ENCODE peak calls at places on chromosomes 1 and 21, in ten cellular contexts. V is MM.1S; A is BE2C; D is body of pancreas; C is breast epithelium; P is heart left ventricle; B is SK-N-SH; N is suprapubic skin; I is pancreas; U is CD4-positive, alpha-beta T cell. M is an unnamed sample. For H3K9me3, the result is how much of the 10 kb centered on the place peaks cover.

GRCh38 chr1:170661646-170662411 is 2.1 kb upstream of the PRRX1 start:
- DNase-seq in P (peak), D (no peak), B (peak), N (peak), V (no peak), A (no peak), I (no peak), C (no peak), U (no peak), M (no peak)

GRCh38 chr1:192610114-192610958 is 25.6 kb upstream of the RGS13 start:
- DNase-seq in V (peak), U (no peak), A (no peak), P (no peak), N (no peak), D (no peak), C (no peak), B (peak), I (no peak), M (no peak)

GRCh38 chr1:2204384-2205190 is 10.0 kb upstream of the FAAP20 start:
- DNase-seq in I (peak), N (peak), U (no peak), V (no peak), P (peak), A (peak), C (peak), B (peak), D (peak), M (peak)

GRCh38 chr1:62530516-62531154 is 66.7 kb upstream of the ANGPTL3 start:
- DNase-seq in D (peak), C (peak), U (no peak), V (no peak), N (no peak), I (peak), B (peak), A (peak), P (peak), M (no peak)

GRCh38 chr1:224262373-224263054 is 67.5 kb downstream of the NVL start:
- DNase-seq in A (no peak), P (no peak), V (peak), U (no peak), D (no peak), C (no peak), I (no peak), B (no peak), N (no peak), M (peak)

GRCh38 chr21:34598931-34599400 is 15.9 kb downstream of the RCAN1 start:
- DNase-seq in I (no peak), A (no peak), B (peak), C (no peak), U (no peak), P (no peak), V (no peak), D (no peak), N (no peak), M (no peak)

GRCh38 chr1:82377201-82377884 is 576.6 kb downstream of the ADGRL2 start:
- DNase-seq in A (no peak), U (no peak), C (no peak), I (no peak), B (no peak), V (no peak), P (no peak), D (no peak), N (no peak), M (no peak)

GRCh38 chr1:15626269-15626668 is 9.0 kb downstream of the DDI2 start:
- DNase-seq in B (no peak), A (no peak), V (no peak), I (no peak), N (no peak), D (no peak), P (no peak), C (no peak), U (no peak), M (no peak)

GRCh38 chr1:109625601-109626560 is 6.2 kb downstream of the AMPD2 start:
- DNase-seq in V (no peak), A (peak), I (no peak), C (no peak), B (peak), D (no peak), U (no peak), P (no peak), N (no peak), M (peak)

GRCh38 chr1:6614953-6615785 is 1.6 kb downstream of the PHF13 start:
- DNase-seq in I (no peak), A (no peak), U (no peak), P (no peak), D (no peak), C (no peak), B (peak), V (no peak), N (no peak), M (no peak)

GRCh38 chr21:32388306-32388705 is 4.5 kb downstream of the URB1 start:
- DNase-seq in P (no peak), U (no peak), D (no peak), I (no peak), N (no peak), A (peak), V (no peak), C (no peak), B (peak), M (no peak)

GRCh38 chr1:197184190-197184589 is 37.7 kb upstream of the ASPM start:
- DNase-seq in B (no peak), N (no peak), P (no peak), C (no peak), U (no peak), A (no peak), I (no peak), V (no peak), D (no peak), M (no peak)

GRCh38 chr1:4531842-4532241 is 122.6 kb upstream of the AJAP1 start:
- DNase-seq in U (no peak), V (no peak), C (no peak), A (no peak), B (no peak), I (no peak), D (no peak), N (no peak), P (no peak), M (no peak)

GRCh38 chr1:13707211-13707610 is 7.2 kb downstream of the PRDM2 start:
- DNase-seq in P (no peak), B (no peak), I (no peak), D (no peak), C (no peak), V (no peak), N (no peak), A (no peak), U (no peak), M (no peak)

GRCh38 chr1:26417111-26417510 is 6.5 kb downstream of the LIN28A start:
- DNase-seq in D (peak), N (peak), P (peak), I (peak), V (peak), U (peak), C (peak), A (peak), B (peak), M (no peak)

GRCh38 chr1:204927673-204928641 is 57.3 kb downstream of the NFASC start:
- DNase-seq in U (no peak), I (no peak), C (no peak), N (no peak), P (no peak), B (no peak), A (no peak), V (no peak), D (no peak), M (no peak)

GRCh38 chr1:246515390-246516005 is 8.4 kb upstream of the SMYD3 start:
- DNase-seq in U (no peak), A (no peak), V (no peak), I (no peak), C (no peak), D (no peak), P (no peak), N (no peak), B (no peak), M (no peak)

GRCh38 chr1:246512635-246513034 is 5.6 kb upstream of the SMYD3 start:
- DNase-seq in A (no peak), B (no peak), P (no peak), U (no peak), I (no peak), D (no peak), C (no peak), N (no peak), V (no peak), M (no peak)

GRCh38 chr1:246513041-246513440 is 6.0 kb upstream of the SMYD3 start:
- DNase-seq in D (no peak), P (no peak), A (no peak), B (no peak), N (no peak), I (no peak), U (no peak), V (no peak), C (no peak), M (no peak)

GRCh38 chr1:246512230-246512629 is 5.2 kb upstream of the SMYD3 start:
- DNase-seq in B (no peak), N (no peak), P (no peak), A (no peak), U (no peak), V (no peak), I (no peak), C (no peak), D (no peak), M (no peak)

GRCh38 chr1:246513619-246514343 is 6.7 kb upstream of the SMYD3 start:
- DNase-seq in B (no peak), C (no peak), U (no peak), V (no peak), I (no peak), N (no peak), A (no peak), D (no peak), P (no peak), M (no peak)
- H3K9me3 ChIP-seq in B (under half), C (under half), U (under half), V (under half), I (under half), N (under half), A (under half), D (under half), P (under half), M (under half)

GRCh38 chr1:205986291-205986690 is 16.9 kb downstream of the RAB7B start:
- DNase-seq in B (no peak), C (no peak), A (no peak), P (no peak), N (no peak), U (no peak), V (peak), D (no peak), I (no peak), M (no peak)
- TF ChIP-seq CTCF in B (no peak), C (no peak), A (no peak), P (no peak), N (no peak), U (no peak), V (peak), D (no peak), I (no peak), M (no peak)

GRCh38 chr1:83698644-83699043 is 300.3 kb downstream of the TTLL7 start:
- DNase-seq in C (no peak), A (no peak), D (no peak), V (no peak), N (no peak), I (no peak), U (no peak), P (no peak), B (peak), M (no peak)
- H3K9me3 ChIP-seq in C (under half), A (under half), D (under half), V (under half), N (under half), I (under half), U (under half), P (under half), B (under half), M (under half)

DNA sequence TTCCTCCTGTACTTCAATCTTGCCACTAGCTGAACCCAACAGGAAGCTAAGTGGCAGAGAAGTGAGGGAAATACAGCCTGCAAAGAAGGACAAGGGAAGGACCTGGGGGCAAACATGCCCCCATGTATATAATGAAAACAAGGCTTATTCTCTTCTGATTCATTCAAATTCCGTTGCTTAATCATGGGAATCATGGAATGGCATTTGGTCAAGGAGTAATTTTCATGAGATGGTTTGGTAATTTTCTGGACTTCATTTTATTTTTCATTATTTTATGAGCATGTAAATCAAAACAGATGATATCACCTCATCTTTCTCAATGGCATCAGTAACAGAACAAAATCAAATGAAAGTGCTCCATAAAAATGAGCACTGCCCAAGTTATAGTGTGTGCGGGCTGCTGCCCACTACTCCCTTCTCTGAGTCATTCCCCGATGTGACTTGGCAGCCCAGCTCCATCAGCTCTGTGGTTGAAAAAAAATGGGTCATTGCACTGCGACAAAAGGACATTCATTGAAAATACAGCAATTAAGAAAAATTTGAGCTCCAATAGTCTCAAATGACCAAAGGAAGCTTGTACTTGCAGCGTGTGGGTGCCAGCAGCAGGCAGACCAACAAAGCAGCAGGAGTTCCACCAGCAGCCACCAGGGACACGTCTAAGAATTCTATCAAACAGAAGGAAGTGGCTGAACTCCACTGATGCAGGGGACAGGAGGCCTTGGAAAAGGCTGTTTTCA is 84.3 kb upstream of the VAV3 start:
- DNase-seq in B (peak), P (peak), C (no peak), U (no peak), D (peak), N (peak), A (peak), V (no peak), I (no peak), M (no peak)
- TF ChIP-seq CTCF in B (peak), P (peak), C (no peak), U (peak), D (no peak), N (peak), A (peak), V (no peak), I (no peak), M (no peak)

GRCh38 chr1:240271081-240271480 is 179.4 kb downstream of the FMN2 start:
- DNase-seq in N (no peak), P (no peak), B (no peak), V (no peak), U (no peak), C (no peak), A (no peak), I (no peak), D (no peak), M (no peak)
- H3K9me3 ChIP-seq in N (under half), P (under half), B (under half), V (under half), U (under half), C (under half), A (under half), I (under half), D (under half), M (under half)

DNA sequence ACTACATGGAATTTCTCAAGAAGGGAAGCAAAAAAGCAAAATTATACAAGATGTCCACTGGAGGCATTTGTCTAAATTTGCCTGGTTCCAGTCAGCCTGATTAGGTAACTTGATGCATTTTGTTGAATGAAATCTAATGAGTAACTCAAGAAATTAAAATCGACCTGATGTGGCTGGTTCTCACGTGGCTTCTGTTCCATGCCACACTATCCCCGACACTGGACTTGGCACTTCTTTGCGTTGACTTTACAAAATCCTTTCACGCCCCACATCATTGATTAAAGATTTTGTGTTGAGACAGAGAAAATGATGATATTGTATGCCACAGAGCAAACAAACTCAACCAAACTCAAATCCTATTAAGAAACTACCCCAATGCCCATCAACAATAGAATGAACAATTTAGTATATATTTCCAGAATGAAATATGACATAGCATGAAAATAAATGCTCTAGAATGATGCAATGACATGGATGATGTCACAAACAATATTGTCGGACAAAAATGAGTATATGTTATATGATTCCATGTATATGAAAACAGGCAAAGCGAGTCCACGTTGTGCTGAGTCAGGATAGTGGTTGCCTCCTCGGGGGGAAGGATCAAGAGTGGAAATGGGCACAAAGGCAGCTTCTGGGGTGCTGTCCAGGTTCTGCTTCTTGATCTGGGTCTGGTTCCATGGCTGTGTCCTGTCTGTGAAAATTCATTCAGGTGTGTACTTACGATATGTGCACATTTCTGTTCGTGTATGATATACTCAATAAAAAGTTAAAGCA is 12.9 kb upstream of the HMGCS2 start:
- DNase-seq in I (no peak), D (no peak), A (no peak), V (no peak), U (no peak), P (no peak), B (no peak), N (no peak), C (no peak), M (peak)
- TF ChIP-seq CTCF in I (no peak), D (no peak), A (no peak), V (no peak), U (no peak), P (no peak), B (no peak), N (no peak), C (no peak), M (no peak)

DNA sequence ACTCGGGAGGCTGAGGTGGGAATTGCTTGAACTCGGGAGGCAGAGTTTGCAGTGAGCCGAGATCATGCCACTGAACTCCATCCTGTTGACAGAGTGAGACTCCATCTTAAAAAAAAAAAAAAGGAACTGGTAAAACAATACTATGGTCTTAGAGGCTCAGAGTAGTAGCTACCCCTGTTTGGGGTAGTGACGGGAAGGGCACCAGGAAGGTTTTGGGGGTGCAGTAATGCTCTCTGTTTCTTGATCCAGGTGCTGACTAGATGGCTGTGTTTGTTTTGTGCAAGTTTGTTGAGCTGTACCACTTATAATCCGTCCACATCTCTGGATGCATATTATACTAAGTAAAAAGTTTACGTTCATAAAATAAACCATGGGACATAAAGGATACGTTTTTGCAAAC is 765.8 kb upstream of the TPTE start:
- DNase-seq in D (no peak), I (no peak), V (no peak), U (no peak), A (no peak), P (no peak), C (no peak), B (no peak), N (no peak), M (peak)
- H3K9me3 ChIP-seq in D (under half), I (under half), V (under half), U (under half), A (under half), P (half or more), C (under half), B (under half), N (under half), M (under half)

GRCh38 chr1:228109073-228109961 is at the start of gene MRPL55:
- DNase-seq in V (peak), C (peak), B (peak), N (peak), D (peak), U (peak), A (peak), P (peak), I (peak), M (peak)
- TF ChIP-seq CTCF in V (peak), C (peak), B (peak), N (no peak), D (no peak), U (no peak), A (peak), P (peak), I (no peak), M (no peak)

GRCh38 chr1:68795956-68796355 is 299.1 kb upstream of the DEPDC1 start:
- DNase-seq in V (no peak), D (no peak), B (no peak), N (no peak), U (no peak), A (no peak), I (no peak), C (no peak), P (no peak), M (no peak)

GRCh38 chr1:68800182-68800581 is 303.3 kb upstream of the DEPDC1 start:
- DNase-seq in N (no peak), D (no peak), B (no peak), A (no peak), C (no peak), P (no peak), V (peak), I (no peak), U (no peak), M (no peak)

GRCh38 chr1:68796888-68797287 is 300.0 kb upstream of the DEPDC1 start:
- DNase-seq in N (no peak), D (no peak), P (no peak), V (no peak), A (no peak), I (no peak), C (no peak), B (no peak), U (no peak), M (no peak)

GRCh38 chr1:68801440-68801839 is 304.6 kb upstream of the DEPDC1 start:
- DNase-seq in V (no peak), U (no peak), P (no peak), C (no peak), D (no peak), I (no peak), B (no peak), N (no peak), A (no peak), M (no peak)

DNA sequence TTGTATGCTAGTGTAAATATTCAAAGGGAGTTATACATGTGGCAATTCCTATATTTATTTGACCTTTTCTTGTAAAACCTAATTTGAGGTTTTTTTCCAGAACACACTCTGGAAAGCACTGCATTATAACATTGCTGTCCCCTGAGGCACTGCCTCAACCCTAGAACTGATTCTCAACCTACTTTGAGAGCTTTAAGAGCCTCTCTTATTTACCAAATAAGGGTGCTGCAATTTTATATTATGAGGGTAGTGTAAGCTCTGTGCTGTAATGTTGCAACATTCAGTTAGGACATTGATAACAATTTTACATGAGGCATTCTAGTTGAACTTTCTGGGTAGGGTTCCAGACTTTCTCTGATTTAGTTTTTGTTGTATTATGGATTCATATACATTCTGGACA is 302.2 kb upstream of the DEPDC1 start:
- DNase-seq in N (no peak), I (no peak), A (no peak), U (no peak), C (no peak), P (no peak), B (no peak), V (no peak), D (no peak), M (no peak)
- H3K9me3 ChIP-seq in N (under half), I (under half), A (under half), U (under half), C (under half), P (under half), B (under half), V (under half), D (under half), M (under half)

DNA sequence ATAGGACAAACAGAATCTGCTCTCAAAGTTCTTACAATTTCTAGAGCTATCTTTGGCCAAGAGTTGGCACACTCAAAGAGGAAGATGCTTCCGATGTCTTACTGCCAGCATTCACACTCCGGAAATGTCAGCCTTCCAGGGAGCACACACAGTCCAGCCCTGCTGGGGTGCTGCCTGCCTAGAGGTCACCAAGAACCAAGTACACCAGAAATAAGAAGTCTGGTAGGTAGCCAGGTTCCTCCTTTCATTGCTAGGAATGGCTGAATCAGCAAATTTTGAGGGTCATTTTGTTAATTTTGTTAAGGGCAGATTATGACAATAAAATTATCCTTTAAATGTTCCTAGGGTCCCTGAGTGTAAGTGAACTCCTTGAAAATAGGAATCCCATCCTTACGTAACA is 77.5 kb downstream of the PLPP3 start:
- DNase-seq in V (no peak), D (no peak), N (no peak), U (no peak), A (no peak), I (no peak), B (no peak), C (no peak), P (peak), M (no peak)
- TF ChIP-seq CTCF in V (no peak), D (no peak), N (no peak), U (no peak), A (no peak), I (no peak), B (no peak), C (no peak), P (no peak), M (no peak)

M was measured in esophagus muscularis mucosa.